ENCODE peak calls at places on chromosomes 7 and 10, in eight cellular contexts. D is cardiac fibroblast, K is upper lobe of right lung, S is heart right ventricle, B is neuronal stem cell, G is HEK293T, X is fibroblast of mammary gland, J is SK-MEL-5. P is an unnamed sample.

GRCh38 chr7:139709460-139709859 is 68.3 kb downstream of the HIPK2 start:
- DNase-seq in B (no peak), G (no peak), J (no peak), S (no peak), K (no peak), X (peak; percentile 97), D (peak; percentile 72), P (peak; percentile 87)

GRCh38 chr7:44150966-44151678 is 10.0 kb upstream of the MYL7 start:
- DNase-seq in S (no peak), D (no peak), X (no peak), K (no peak), G (no peak), B (no peak), J (no peak), P (no peak)

GRCh38 chr10:43116596-43116995 is 21.6 kb upstream of the CSGALNACT2 start:
- DNase-seq in D (no peak), S (no peak), X (no peak), K (no peak), J (no peak), B (no peak), G (no peak), P (no peak)

GRCh38 chr10:63866747-63867140 is 345.5 kb downstream of the REEP3 start:
- DNase-seq in X (peak; percentile 35), J (peak; percentile 40), G (peak; percentile 22), D (peak; percentile 47), B (no peak), S (no peak), K (no peak), P (peak; percentile 14)

GRCh38 chr10:110764378-110764777 is 107.3 kb upstream of the PDCD4 start:
- DNase-seq in D (no peak), K (no peak), J (no peak), S (peak; percentile 66), X (no peak), G (no peak), B (no peak), P (no peak)

GRCh38 chr7:92119213-92119759 is 15.0 kb downstream of the CYP51A1 start:
- DNase-seq in S (no peak), D (no peak), G (no peak), B (no peak), J (no peak), K (no peak), X (no peak), P (no peak)

GRCh38 chr7:134844200-134844599 is 64.8 kb downstream of the CALD1 start:
- DNase-seq in X (no peak), G (no peak), D (no peak), K (no peak), S (no peak), J (no peak), B (no peak), P (no peak)

GRCh38 chr7:6579446-6579845 is 2.2 kb downstream of the ZDHHC4 start:
- DNase-seq in J (no peak), S (no peak), X (peak; percentile 33), B (no peak), D (peak; percentile 42), K (no peak), G (no peak), P (peak; percentile 7)

GRCh38 chr7:128827971-128828711 is 2.1 kb upstream of the FLNC start:
- DNase-seq in X (peak; percentile 70), G (no peak), S (peak; percentile 62), B (no peak), J (no peak), D (peak; percentile 79), K (no peak), P (peak; percentile 64)

GRCh38 chr10:117860823-117861222 is 185.9 kb downstream of the RAB11FIP2 start:
- DNase-seq in K (no peak), B (no peak), J (peak; percentile 54), S (no peak), G (peak; percentile 49), D (peak; percentile 24), X (peak; percentile 53), P (peak; percentile 31)

GRCh38 chr7:90266808-90267207 is 21.8 kb downstream of the CFAP69 start:
- DNase-seq in G (no peak), D (peak; percentile 90), J (no peak), X (peak; percentile 89), S (no peak), K (no peak), B (no peak), P (peak; percentile 48)

GRCh38 chr10:75951627-75952026 is 520.2 kb downstream of the LRMDA start:
- DNase-seq in X (no peak), K (no peak), G (no peak), B (no peak), D (no peak), S (no peak), J (no peak), P (no peak)

GRCh38 chr7:51430480-51431086 is 114.0 kb upstream of the COBL start:
- DNase-seq in J (peak; percentile 80), B (peak; percentile 65), S (no peak), D (peak; percentile 54), X (peak; percentile 34), K (no peak), G (peak; percentile 63), P (peak; percentile 33)

GRCh38 chr10:110147961-110148360 is 59.4 kb upstream of the MXI1 start:
- DNase-seq in B (no peak), K (no peak), J (no peak), X (no peak), G (no peak), S (no peak), D (no peak), P (no peak)

GRCh38 chr7:1513657-1514095 is 9.5 kb upstream of the INTS1 start:
- DNase-seq in G (no peak), K (no peak), B (no peak), S (peak; percentile 53), J (peak; percentile 58), D (peak; percentile 32), X (no peak), P (peak; percentile 43)

GRCh38 chr10:14820010-14820774 is 17.6 kb downstream of the CDNF start:
- DNase-seq in J (no peak), D (peak; percentile 81), X (peak; percentile 85), G (no peak), S (no peak), K (no peak), B (no peak), P (peak; percentile 70)

GRCh38 chr7:139992353-139993054 is 70.2 kb downstream of the PARP12 start:
- DNase-seq in B (no peak), X (no peak), G (no peak), D (no peak), K (no peak), S (no peak), J (no peak), P (peak; percentile 12)

GRCh38 chr7:14432936-14433335 is 443.5 kb upstream of the ETV1 start:
- DNase-seq in K (no peak), J (no peak), G (no peak), B (peak; percentile 59), X (no peak), D (no peak), S (no peak), P (no peak)

GRCh38 chr10:110141185-110141584 is 66.2 kb upstream of the MXI1 start:
- DNase-seq in J (no peak), S (no peak), K (no peak), B (no peak), X (peak; percentile 30), G (no peak), D (peak; percentile 81), P (no peak)

GRCh38 chr10:32149257-32149955 is 93.2 kb upstream of the KIF5B start:
- DNase-seq in J (no peak), X (peak; percentile 97), D (peak; percentile 97), K (no peak), B (no peak), S (no peak), G (peak; percentile 15), P (peak; percentile 89)

GRCh38 chr7:100684534-100685042 is 9.5 kb downstream of the GIGYF1 start:
- DNase-seq in S (no peak), J (no peak), K (no peak), G (peak; percentile 3), D (no peak), X (no peak), B (no peak), P (no peak)

GRCh38 chr7:6116216-6116615 is 85.0 kb downstream of the ANKRD61 start:
- DNase-seq in B (no peak), S (no peak), D (no peak), X (peak; percentile 14), G (no peak), J (no peak), K (no peak), P (no peak)

GRCh38 chr7:4143511-4144160 is 538.5 kb upstream of the FOXK1 start:
- DNase-seq in K (no peak), G (no peak), X (no peak), B (no peak), S (no peak), J (no peak), D (no peak), P (no peak)

GRCh38 chr7:95871896-95872295 is 99.5 kb downstream of the DYNC1I1 start:
- DNase-seq in G (no peak), J (no peak), B (no peak), D (no peak), X (no peak), S (no peak), K (no peak), P (no peak)

GRCh38 chr10:110840225-110840922 is 31.4 kb upstream of the PDCD4 start:
- DNase-seq in B (no peak), D (no peak), K (peak; percentile 86), J (no peak), X (no peak), S (no peak), G (no peak), P (no peak)

GRCh38 chr7:5997210-5997808 is 11.5 kb downstream of the PMS2 start:
- DNase-seq in K (no peak), S (no peak), G (peak; percentile 42), D (peak; percentile 82), B (peak; percentile 21), J (peak; percentile 88), X (peak; percentile 76), P (peak; percentile 74)

GRCh38 chr7:70660154-70660818 is 471.7 kb upstream of the GALNT17 start:
- DNase-seq in G (no peak), K (no peak), S (no peak), B (no peak), D (no peak), J (no peak), X (no peak), P (no peak)

GRCh38 chr10:110350812-110351211 is 46.1 kb upstream of the SMNDC1 start:
- DNase-seq in K (no peak), J (no peak), B (no peak), X (no peak), G (no peak), D (no peak), S (no peak), P (no peak)

GRCh38 chr10:60140681-60141632 is 234.6 kb upstream of the CCDC6 start:
- DNase-seq in D (peak; percentile 33), S (peak; percentile 11), G (peak; percentile 69), X (peak; percentile 18), K (no peak), J (no peak), B (peak; percentile 77), P (peak; percentile 79)

GRCh38 chr10:5910323-5911100 is 20.5 kb downstream of the FBH1 start:
- DNase-seq in S (no peak), B (no peak), X (peak; percentile 8), J (no peak), D (no peak), K (no peak), G (no peak), P (no peak)

GRCh38 chr10:99172950-99173349 is 62.7 kb downstream of the HPSE2 start:
- DNase-seq in S (no peak), J (no peak), B (no peak), X (no peak), D (no peak), G (no peak), K (no peak), P (no peak)

GRCh38 chr7:113087278-113087998 is 811 bp upstream of the GPR85 start:
- DNase-seq in X (peak; percentile 96), K (no peak), B (no peak), D (peak; percentile 86), J (peak; percentile 47), S (no peak), G (peak; percentile 30), P (peak; percentile 88)

GRCh38 chr10:92590623-92591549 is 2.0 kb upstream of the KIF11 start:
- DNase-seq in K (peak; percentile 65), G (peak; percentile 65), X (peak; percentile 67), J (peak; percentile 67), S (peak; percentile 31), B (peak; percentile 26), D (peak; percentile 73), P (peak; percentile 84)

GRCh38 chr7:84393776-84394175 is 199.2 kb upstream of the SEMA3A start:
- DNase-seq in D (no peak), S (no peak), K (no peak), G (no peak), B (no peak), X (peak; percentile 18), J (no peak), P (no peak)